ENCODE peak calls at places on chromosomes 16 and 17, in four cellular contexts. M is nucleus accumbens, F is left kidney, D is mucosa of gallbladder. H is an unnamed sample.

GRCh38 chr17:49223517-49224197 is 6.9 kb downstream of the PHOSPHO1 start:
- DNase-seq in D (no peak), F (peak; percentile 76), M (no peak), H (peak; percentile 64)

GRCh38 chr16:55043499-55043898 is 112.8 kb downstream of the IRX5 start:
- DNase-seq in D (no peak), F (no peak), M (no peak), H (no peak)

GRCh38 chr16:3215601-3216262 is 19.2 kb downstream of the ZNF200 start:
- DNase-seq in F (no peak), M (no peak), D (no peak), H (no peak)

GRCh38 chr17:57154896-57155295 is 69.8 kb downstream of the AKAP1 start:
- DNase-seq in D (no peak), M (no peak), F (no peak), H (no peak)

GRCh38 chr17:64622931-64623654 is 39.0 kb downstream of the SMURF2 start:
- DNase-seq in M (no peak), F (no peak), D (no peak), H (no peak)

GRCh38 chr17:3556239-3556904 is 1.2 kb downstream of the TRPV3 start:
- DNase-seq in F (no peak), D (no peak), M (no peak), H (no peak)

GRCh38 chr16:10984509-10984908 is 40.1 kb downstream of the CLEC16A start:
- DNase-seq in F (no peak), M (no peak), D (no peak), H (no peak)

GRCh38 chr17:37083461-37083860 is 134.7 kb downstream of the AATF start:
- DNase-seq in F (peak; percentile 76), D (no peak), M (no peak), H (no peak)

GRCh38 chr17:27398691-27399090 is 57.6 kb upstream of the KSR1 start:
- DNase-seq in M (no peak), F (no peak), D (no peak), H (no peak)

GRCh38 chr17:73401911-73402310 is 90.1 kb upstream of the CDC42EP4 start:
- DNase-seq in D (peak; percentile 19), M (peak; percentile 69), F (peak; percentile 90), H (no peak)

GRCh38 chr17:66464921-66465320 is 162.5 kb downstream of the PRKCA start:
- DNase-seq in F (no peak), D (no peak), M (no peak), H (no peak)

GRCh38 chr16:15993946-15994665 is 44.7 kb downstream of the ABCC1 start:
- DNase-seq in F (no peak), D (no peak), M (no peak), H (no peak)

H was measured in left colon.